ENCODE peak calls at places on chromosomes 7 and 10, in eight cellular contexts. X, Z, B, O, N, W, Y and K are unnamed samples.

GRCh38 chr7:95772771-95773581 is 622 bp downstream of the DYNC1I1 start:
- DNase-seq in Y (peak; percentile 91), N (no peak), O (no peak), Z (peak; percentile 26), B (no peak), X (no peak), W (peak; percentile 20), K (no peak)

GRCh38 chr7:74021546-74022320 is 6.2 kb upstream of the ELN start:
- DNase-seq in O (no peak), Y (no peak), B (no peak), W (no peak), X (no peak), Z (no peak), N (no peak), K (no peak)

GRCh38 chr7:70530191-70530590 is 601.8 kb upstream of the GALNT17 start:
- DNase-seq in Z (no peak), Y (no peak), N (no peak), B (no peak), O (no peak), X (no peak), W (no peak), K (no peak)

GRCh38 chr10:110915035-110915434 is 3.9 kb downstream of the BBIP1 start:
- DNase-seq in W (no peak), Y (no peak), Z (no peak), B (no peak), N (no peak), X (no peak), O (no peak), K (no peak)

GRCh38 chr7:151808296-151809155 is 68.4 kb downstream of the PRKAG2 start:
- DNase-seq in Z (no peak), W (no peak), O (no peak), X (peak; percentile 44), Y (no peak), N (peak; percentile 96), B (no peak), K (no peak)

GRCh38 chr7:158157460-158157859 is 430.2 kb downstream of the PTPRN2 start:
- DNase-seq in X (no peak), Y (no peak), Z (no peak), O (peak; percentile 39), W (no peak), N (no peak), B (no peak), K (no peak)

GRCh38 chr10:93199221-93199681 is 125.6 kb downstream of the CYP26A1 start:
- DNase-seq in B (peak; percentile 39), N (no peak), X (no peak), W (peak; percentile 33), Z (peak; percentile 74), O (peak; percentile 91), Y (peak; percentile 86), K (no peak)

GRCh38 chr7:79453558-79454324 is at the start of gene MAGI2:
- DNase-seq in Y (peak; percentile 94), Z (peak; percentile 63), W (peak; percentile 84), N (peak; percentile 44), B (peak; percentile 84), O (peak; percentile 96), X (no peak), K (peak; percentile 49)

GRCh38 chr10:68212721-68213352 is 19.1 kb downstream of the ATOH7 start:
- DNase-seq in N (no peak), W (no peak), Z (no peak), X (no peak), B (peak; percentile 67), O (no peak), Y (no peak), K (peak; percentile 57)

GRCh38 chr10:54880943-54881342 is 79.9 kb upstream of the PCDH15 start:
- DNase-seq in Y (no peak), Z (no peak), N (no peak), W (no peak), B (no peak), O (no peak), X (no peak), K (no peak)

GRCh38 chr10:120684211-120684610 is 167.0 kb upstream of the WDR11 start:
- DNase-seq in O (no peak), W (no peak), Y (no peak), Z (no peak), B (no peak), X (no peak), N (no peak), K (no peak)

GRCh38 chr7:69564454-69565417 is 33.5 kb upstream of the AUTS2 start:
- DNase-seq in O (no peak), Y (peak; percentile 72), Z (no peak), W (peak; percentile 29), N (no peak), X (no peak), B (no peak), K (no peak)

GRCh38 chr10:49620841-49621378 is 7.1 kb downstream of the CHAT start:
- DNase-seq in Z (no peak), W (no peak), X (no peak), B (no peak), Y (peak; percentile 19), O (peak; percentile 73), N (no peak), K (no peak)

GRCh38 chr10:70652761-70653657 is 19.3 kb upstream of the ADAMTS14 start:
- DNase-seq in Y (peak; percentile 84), Z (no peak), B (peak; percentile 98), N (peak; percentile 83), W (no peak), X (no peak), O (peak; percentile 83), K (no peak)

GRCh38 chr7:45593121-45593541 is 19.0 kb downstream of the ADCY1 start:
- DNase-seq in Y (no peak), B (no peak), N (no peak), X (no peak), O (peak; percentile 72), Z (no peak), W (no peak), K (no peak)

GRCh38 chr7:82105463-82105862 is 335.6 kb upstream of the HGF start:
- DNase-seq in X (peak; percentile 41), B (peak; percentile 91), Y (no peak), N (peak; percentile 14), O (no peak), Z (no peak), W (no peak), K (peak; percentile 32)

GRCh38 chr10:114504769-114505579 is 100.7 kb upstream of the AFAP1L2 start:
- DNase-seq in B (peak; percentile 91), O (no peak), W (peak; percentile 67), X (no peak), Z (no peak), Y (peak; percentile 78), N (no peak), K (no peak)

GRCh38 chr7:64359543-64359942 is 45.8 kb downstream of the ZNF736 start:
- DNase-seq in X (no peak), O (no peak), Y (no peak), B (no peak), Z (no peak), W (no peak), N (no peak), K (no peak)

GRCh38 chr10:45418859-45419672 is 45.0 kb downstream of the ALOX5 start:
- DNase-seq in Z (peak; percentile 72), W (peak; percentile 66), N (no peak), B (peak; percentile 10), O (peak; percentile 92), X (no peak), Y (peak; percentile 83), K (peak; percentile 78)

GRCh38 chr10:49592726-49593563 is 17.2 kb upstream of the SLC18A3 start:
- DNase-seq in X (peak; percentile 42), Y (no peak), N (peak; percentile 77), Z (peak; percentile 60), W (peak; percentile 24), B (peak; percentile 43), O (peak; percentile 85), K (peak; percentile 68)

GRCh38 chr10:128994598-128995143 is 472.4 kb upstream of the MGMT start:
- DNase-seq in Z (no peak), O (no peak), Y (no peak), N (no peak), X (no peak), W (no peak), B (no peak), K (no peak)

GRCh38 chr7:143354965-143355364 is 7.5 kb downstream of the FAM131B start:
- DNase-seq in Y (no peak), B (no peak), W (no peak), Z (no peak), O (peak; percentile 53), X (no peak), N (no peak), K (no peak)

GRCh38 chr7:13308423-13308822 is 621.0 kb downstream of the ARL4A start:
- DNase-seq in Y (no peak), O (no peak), N (no peak), X (no peak), Z (no peak), W (no peak), B (no peak), K (no peak)

GRCh38 chr10:124040454-124040853 is 52.9 kb downstream of the CHST15 start:
- DNase-seq in W (no peak), N (no peak), X (no peak), Z (no peak), O (no peak), B (no peak), Y (no peak), K (no peak)

GRCh38 chr7:5532520-5533335 is 109.1 kb upstream of the TNRC18 start:
- DNase-seq in Y (peak; percentile 92), B (no peak), X (no peak), O (peak; percentile 94), W (peak; percentile 75), Z (peak; percentile 89), N (no peak), K (peak; percentile 46)
- TF ChIP-seq POLR2A in Y (peak; percentile 35), B (no peak), X (no peak), O (no peak), W (no peak), Z (peak; percentile 67), N (no peak), K (no peak)

DNA sequence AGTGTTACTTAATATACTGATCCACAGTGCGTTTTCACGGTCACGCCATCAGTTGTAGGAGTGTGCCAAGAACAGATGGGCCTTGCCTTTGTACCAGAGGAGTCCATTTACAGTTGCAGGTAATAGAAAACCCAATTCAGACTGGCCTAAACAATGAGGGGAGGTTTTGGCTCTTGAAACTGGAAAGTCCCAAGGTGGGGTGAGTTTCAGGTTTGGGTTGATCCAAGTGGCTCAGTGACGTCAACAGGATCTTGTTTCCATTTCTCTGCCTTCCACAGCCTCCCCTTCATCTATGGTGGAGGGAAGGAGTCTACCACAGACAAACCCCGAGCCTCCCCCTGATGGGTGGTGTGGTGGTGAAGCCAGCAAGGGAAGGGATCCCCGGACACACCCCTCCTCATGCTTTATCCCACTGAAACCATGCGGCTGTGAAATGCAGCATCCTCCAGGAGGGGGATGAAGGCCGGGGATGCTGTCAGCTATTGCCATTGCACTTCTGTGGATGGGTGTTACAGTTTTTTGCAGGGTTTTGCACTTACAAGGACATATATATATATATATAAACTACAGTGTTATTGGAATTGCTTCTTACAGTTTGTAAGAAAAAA is 14.8 kb upstream of the SH2D4B start:
- DNase-seq in Y (no peak), B (no peak), X (no peak), Z (no peak), O (no peak), N (no peak), W (no peak), K (no peak)
- TF ChIP-seq POLR2A in Y (no peak), B (no peak), X (no peak), Z (no peak), O (no peak), N (no peak), W (no peak), K (no peak)

GRCh38 chr7:156881676-156882075 is 11.3 kb downstream of the LMBR1 start:
- DNase-seq in Y (no peak), N (no peak), B (no peak), Z (no peak), O (no peak), W (no peak), X (no peak), K (no peak)
- TF ChIP-seq POLR2A in Y (no peak), N (no peak), B (no peak), Z (no peak), O (no peak), W (no peak), X (no peak), K (no peak)

GRCh38 chr10:75402486-75403143 is 1.1 kb upstream of the ZNF503 start:
- DNase-seq in Y (peak; percentile 73), N (peak; percentile 69), B (no peak), O (peak; percentile 89), W (peak; percentile 68), Z (peak; percentile 30), X (no peak), K (no peak)
- TF ChIP-seq POLR2A in Y (no peak), N (peak; percentile 18), B (no peak), O (no peak), W (peak; percentile 2), Z (peak; percentile 6), X (no peak), K (no peak)